ENCODE peak calls at places on chromosomes 3 and 15, in four cellular contexts. One of them, this sample, is unnamed.

GRCh38 chr15:74651251-74651741 is 35.7 kb downstream of the CLK3 start:
- DNase-seq in HEK293T: no peak
- DNase-seq in HepG2: no peak
- DNase-seq in K562: no peak
- DNase-seq in this sample: no peak

GRCh38 chr3:169454823-169455222 is 208.7 kb downstream of the MECOM start:
- DNase-seq in HepG2: no peak
- DNase-seq in K562: no peak
- DNase-seq in HEK293T: no peak
- DNase-seq in this sample: no peak

GRCh38 chr3:28241221-28242160 is at the start of gene CMC1:
- DNase-seq in K562: peak
- DNase-seq in HEK293T: peak
- DNase-seq in HepG2: peak
- DNase-seq in this sample: peak

GRCh38 chr15:64125978-64126377 is 25.6 kb upstream of the SNX22 start:
- DNase-seq in HepG2: no peak
- DNase-seq in HEK293T: no peak
- DNase-seq in K562: no peak
- DNase-seq in this sample: no peak

GRCh38 chr3:191141728-191142127 is 57.3 kb upstream of the OSTN start:
- DNase-seq in HepG2: no peak
- DNase-seq in HEK293T: no peak
- DNase-seq in K562: no peak
- DNase-seq in this sample: no peak

GRCh38 chr3:59759298-59760169 is 709.7 kb upstream of the CFAP20DC start:
- DNase-seq in HepG2: peak
- DNase-seq in HEK293T: no peak
- DNase-seq in K562: no peak
- DNase-seq in this sample: no peak

GRCh38 chr15:32030795-32031194 is 480 bp downstream of the CHRNA7 start:
- DNase-seq in HEK293T: peak
- DNase-seq in K562: no peak
- DNase-seq in HepG2: no peak
- DNase-seq in this sample: peak

GRCh38 chr15:97977734-97978133 is 17.2 kb downstream of the ARRDC4 start:
- DNase-seq in K562: peak
- DNase-seq in HepG2: no peak
- DNase-seq in HEK293T: no peak
- DNase-seq in this sample: no peak

GRCh38 chr3:183295211-183295610 is 42.2 kb downstream of the B3GNT5 start:
- DNase-seq in HEK293T: no peak
- DNase-seq in HepG2: peak
- DNase-seq in K562: no peak
- DNase-seq in this sample: no peak

GRCh38 chr3:36540898-36541518 is 160.7 kb downstream of the STAC start:
- DNase-seq in HEK293T: peak
- DNase-seq in HepG2: peak
- DNase-seq in K562: peak
- DNase-seq in this sample: peak

GRCh38 chr3:66385066-66385465 is 115.8 kb downstream of the LRIG1 start:
- DNase-seq in HepG2: no peak
- DNase-seq in K562: no peak
- DNase-seq in HEK293T: no peak
- DNase-seq in this sample: no peak

GRCh38 chr3:172102123-172102882 is 62.9 kb downstream of the FNDC3B start:
- DNase-seq in HepG2: no peak
- DNase-seq in K562: no peak
- DNase-seq in HEK293T: no peak
- DNase-seq in this sample: no peak

GRCh38 chr3:158108596-158108995 is 1.3 kb upstream of the RSRC1 start:
- DNase-seq in K562: no peak
- DNase-seq in HepG2: no peak
- DNase-seq in HEK293T: no peak
- DNase-seq in this sample: no peak

DNA sequence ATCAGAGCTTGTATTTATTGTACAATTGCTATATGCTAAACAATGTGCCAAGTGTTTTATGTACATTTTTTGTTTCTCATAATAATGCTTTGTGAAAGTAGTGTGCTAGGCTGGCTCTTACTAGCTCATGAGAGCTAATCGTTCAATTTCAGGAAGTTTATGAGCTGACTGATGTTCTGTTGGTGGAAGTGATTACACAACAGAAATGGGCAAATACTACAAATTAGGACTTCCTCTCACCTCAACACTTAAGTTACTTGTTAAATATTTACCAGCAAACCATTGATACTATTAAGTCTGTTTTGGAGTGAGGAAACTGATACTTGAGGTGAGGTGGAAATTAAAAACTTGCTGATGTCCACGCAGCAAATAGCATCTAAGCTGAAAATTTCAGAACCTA is 32.3 kb downstream of the SLC9C1 start:
- DNase-seq in HEK293T: no peak
- DNase-seq in K562: no peak
- DNase-seq in HepG2: no peak
- DNase-seq in this sample: no peak
- TF ChIP-seq ELF4 in HEK293T: no peak
- TF ChIP-seq ELF4 in K562: no peak
- TF ChIP-seq ELF4 in HepG2: no peak
- TF ChIP-seq ELF4 in this sample: no peak

GRCh38 chr3:187738089-187738399 is 7.2 kb downstream of the BCL6 start:
- DNase-seq in K562: no peak
- DNase-seq in HepG2: no peak
- DNase-seq in HEK293T: no peak
- DNase-seq in this sample: no peak

GRCh38 chr3:187735383-187735782 is 9.9 kb downstream of the BCL6 start:
- DNase-seq in K562: no peak
- DNase-seq in HepG2: no peak
- DNase-seq in HEK293T: no peak
- DNase-seq in this sample: no peak

GRCh38 chr3:187737401-187738088 is 7.7 kb downstream of the BCL6 start:
- DNase-seq in HEK293T: no peak
- DNase-seq in K562: peak
- DNase-seq in HepG2: no peak
- DNase-seq in this sample: peak

GRCh38 chr3:187735837-187736236 is 9.4 kb downstream of the BCL6 start:
- DNase-seq in HepG2: no peak
- DNase-seq in HEK293T: no peak
- DNase-seq in K562: no peak
- DNase-seq in this sample: no peak

GRCh38 chr3:187736418-187736871 is 8.8 kb downstream of the BCL6 start:
- DNase-seq in K562: peak
- DNase-seq in HepG2: no peak
- DNase-seq in HEK293T: no peak
- DNase-seq in this sample: no peak
- TF ChIP-seq ELF4 in K562: no peak
- TF ChIP-seq ELF4 in HepG2: no peak
- TF ChIP-seq ELF4 in HEK293T: no peak
- TF ChIP-seq ELF4 in this sample: no peak

GRCh38 chr15:93608643-93609148 is 519.7 kb upstream of the RGMA start:
- DNase-seq in HepG2: no peak
- DNase-seq in K562: no peak
- DNase-seq in HEK293T: no peak
- DNase-seq in this sample: no peak

GRCh38 chr15:93603550-93603949 is 514.5 kb upstream of the RGMA start:
- DNase-seq in HEK293T: no peak
- DNase-seq in HepG2: no peak
- DNase-seq in K562: no peak
- DNase-seq in this sample: no peak
- TF ChIP-seq ELF4 in HEK293T: no peak
- TF ChIP-seq ELF4 in HepG2: no peak
- TF ChIP-seq ELF4 in K562: no peak
- TF ChIP-seq ELF4 in this sample: no peak

DNA sequence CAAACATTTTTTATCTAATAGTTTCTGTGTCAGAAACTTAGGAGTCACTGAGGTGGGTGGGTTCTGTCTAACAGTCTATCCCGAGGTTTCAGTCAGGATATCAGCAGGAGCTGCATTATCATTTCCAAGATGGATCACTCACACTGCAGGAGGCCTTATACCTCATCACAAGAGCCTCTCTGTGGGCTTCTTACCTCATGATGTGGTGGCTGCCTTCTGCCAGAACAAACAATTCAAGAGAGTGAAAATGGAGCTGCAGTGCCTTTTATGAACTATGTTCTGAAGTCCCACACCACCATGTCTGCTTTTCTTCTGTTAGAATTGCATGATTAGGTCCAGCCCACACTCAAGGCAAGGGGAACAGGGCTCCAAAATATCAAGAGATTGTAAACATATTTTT is 27.9 kb downstream of the RFX7 start:
- DNase-seq in HepG2: no peak
- DNase-seq in HEK293T: peak
- DNase-seq in K562: no peak
- DNase-seq in this sample: no peak
- TF ChIP-seq ELF4 in HepG2: no peak
- TF ChIP-seq ELF4 in HEK293T: no peak
- TF ChIP-seq ELF4 in K562: no peak
- TF ChIP-seq ELF4 in this sample: no peak

DNA sequence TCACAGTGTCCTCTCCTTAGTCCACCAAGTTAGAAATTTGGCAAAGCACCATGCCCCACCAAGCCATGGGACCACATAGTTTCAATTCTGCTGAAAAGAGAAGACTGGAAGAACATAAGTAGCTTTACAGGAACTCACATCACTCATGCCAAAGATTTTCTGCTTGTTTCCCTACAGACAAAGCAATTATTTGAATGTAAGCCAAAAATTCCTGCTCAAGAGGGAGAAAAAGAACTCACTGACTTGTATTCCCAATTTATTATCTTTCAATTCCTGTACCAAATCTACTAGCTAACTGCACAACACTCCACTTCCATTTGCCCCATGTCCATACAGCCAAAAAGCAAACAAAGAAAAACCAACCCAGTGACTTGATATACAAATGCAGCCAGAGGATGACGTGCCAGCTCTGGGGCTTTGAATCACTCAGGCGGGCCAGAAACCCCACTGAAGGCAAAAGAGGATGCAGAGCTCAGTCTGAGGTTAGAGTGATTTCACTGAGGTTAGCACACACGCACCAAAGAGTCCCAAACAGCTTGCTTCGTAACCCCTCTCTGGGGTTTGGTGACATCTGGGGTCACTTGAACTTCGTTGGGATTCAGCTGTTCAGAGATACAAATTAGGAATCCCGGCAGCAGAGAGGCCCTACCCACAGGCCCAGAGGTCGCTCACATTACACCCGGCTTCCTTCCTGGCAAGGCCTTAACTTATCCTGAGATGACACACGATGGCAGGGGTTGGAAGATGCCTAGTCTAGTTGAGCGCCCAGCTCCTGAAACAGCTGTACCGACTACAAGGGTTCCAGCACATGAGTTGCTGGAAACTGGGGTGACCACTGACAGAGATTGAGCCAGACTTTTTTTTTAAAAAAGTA is 1.7 kb downstream of the RFTN1 start:
- DNase-seq in HEK293T: no peak
- DNase-seq in HepG2: no peak
- DNase-seq in K562: no peak
- DNase-seq in this sample: no peak
- TF ChIP-seq ELF4 in HEK293T: no peak
- TF ChIP-seq ELF4 in HepG2: no peak
- TF ChIP-seq ELF4 in K562: no peak
- TF ChIP-seq ELF4 in this sample: no peak

DNA sequence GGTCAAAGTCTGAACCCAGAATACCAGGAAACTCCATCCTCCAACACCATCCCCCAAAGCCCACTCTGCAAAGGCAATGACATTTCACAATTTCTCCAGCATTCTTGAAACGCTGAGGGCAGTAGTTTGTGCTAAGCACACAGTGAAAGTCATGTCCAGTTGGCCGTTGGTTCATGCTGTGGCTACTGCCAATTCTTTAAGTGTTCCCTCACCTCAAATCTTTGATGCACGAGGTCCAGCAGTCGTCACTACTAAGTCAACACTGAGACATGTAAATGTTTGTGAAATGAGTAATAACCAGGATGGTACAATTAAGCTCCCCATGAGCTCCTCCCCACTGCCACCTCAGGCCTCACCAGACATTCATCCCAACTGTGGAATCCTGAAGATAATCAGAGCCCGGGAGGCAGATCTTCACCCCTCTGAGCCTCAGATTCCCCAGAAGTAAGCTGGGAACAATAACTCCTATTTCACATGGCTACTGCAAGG is 7.0 kb downstream of the SUCLG2 start:
- DNase-seq in HepG2: peak
- DNase-seq in HEK293T: no peak
- DNase-seq in K562: no peak
- DNase-seq in this sample: no peak
- TF ChIP-seq ELF4 in HepG2: no peak
- TF ChIP-seq ELF4 in HEK293T: no peak
- TF ChIP-seq ELF4 in K562: no peak
- TF ChIP-seq ELF4 in this sample: no peak

GRCh38 chr3:80676869-80677268 is 909.1 kb upstream of the ROBO1 start:
- DNase-seq in HepG2: no peak
- DNase-seq in K562: no peak
- DNase-seq in HEK293T: no peak
- DNase-seq in this sample: no peak
- TF ChIP-seq ELF4 in HepG2: no peak
- TF ChIP-seq ELF4 in K562: no peak
- TF ChIP-seq ELF4 in HEK293T: no peak
- TF ChIP-seq ELF4 in this sample: no peak

GRCh38 chr15:34158355-34158754 is 51.5 kb downstream of the KATNBL1 start:
- DNase-seq in HEK293T: no peak
- DNase-seq in HepG2: peak
- DNase-seq in K562: no peak
- DNase-seq in this sample: no peak
- TF ChIP-seq ELF4 in HEK293T: no peak
- TF ChIP-seq ELF4 in HepG2: no peak
- TF ChIP-seq ELF4 in K562: no peak
- TF ChIP-seq ELF4 in this sample: no peak

GRCh38 chr3:94009612-94010011 is 18.8 kb downstream of the STX19 start:
- DNase-seq in HepG2: no peak
- DNase-seq in HEK293T: no peak
- DNase-seq in K562: no peak
- DNase-seq in this sample: no peak

GRCh38 chr3:94001825-94002495 is 22.0 kb downstream of the ARL13B start:
- DNase-seq in HepG2: no peak
- DNase-seq in K562: no peak
- DNase-seq in HEK293T: no peak
- DNase-seq in this sample: no peak

GRCh38 chr3:94001191-94001590 is 21.2 kb downstream of the ARL13B start:
- DNase-seq in HEK293T: no peak
- DNase-seq in K562: no peak
- DNase-seq in HepG2: no peak
- DNase-seq in this sample: no peak

GRCh38 chr3:94008253-94008652 is 20.1 kb downstream of the STX19 start:
- DNase-seq in HEK293T: no peak
- DNase-seq in K562: no peak
- DNase-seq in HepG2: no peak
- DNase-seq in this sample: no peak

DNA sequence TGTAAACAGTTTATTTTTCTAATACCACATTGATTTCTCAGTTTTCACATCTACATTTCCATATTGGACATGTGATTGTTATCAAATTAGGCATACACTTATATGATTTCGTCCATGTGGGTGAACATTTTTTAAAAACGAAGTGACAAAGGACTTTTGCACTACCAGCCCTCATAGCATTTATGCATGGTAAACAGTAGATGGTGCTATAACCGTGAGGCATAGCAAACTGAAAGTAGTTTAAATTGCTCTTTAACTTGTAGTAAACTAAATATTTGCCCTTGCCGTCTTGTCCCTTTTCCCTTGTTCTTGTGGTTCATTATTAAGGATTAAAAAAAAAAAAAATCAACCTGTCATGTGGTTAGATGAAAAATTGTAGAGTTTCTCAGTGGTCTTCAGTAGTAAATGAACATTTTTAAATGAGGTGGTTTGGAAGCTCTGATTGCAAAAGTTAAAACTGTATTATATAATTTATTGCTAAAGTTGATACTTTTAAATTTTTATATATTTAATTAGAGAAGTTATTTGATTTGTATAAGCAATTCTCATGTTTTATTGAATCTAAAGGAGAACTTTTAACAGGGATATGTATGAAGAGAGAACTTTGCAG is 24.0 kb downstream of the STX19 start:
- DNase-seq in HEK293T: peak
- DNase-seq in K562: peak
- DNase-seq in HepG2: peak
- DNase-seq in this sample: no peak
- TF ChIP-seq ELF4 in HEK293T: no peak
- TF ChIP-seq ELF4 in K562: no peak
- TF ChIP-seq ELF4 in HepG2: no peak
- TF ChIP-seq ELF4 in this sample: no peak